ENCODE peak calls at places on chromosome 10, in four cellular contexts. U, T, D and Q are unnamed samples.

GRCh38 chr10:126469692-126470091 is 81.4 kb upstream of the ADAM12 start:
- DNase-seq in U (no peak), T (no peak), D (no peak), Q (no peak)

GRCh38 chr10:71939861-71940474 is 24.2 kb upstream of the CHST3 start:
- DNase-seq in U (no peak), T (no peak), D (no peak), Q (no peak)

GRCh38 chr10:24318517-24318916 is 109.6 kb downstream of the KIAA1217 start:
- DNase-seq in T (no peak), D (no peak), U (no peak), Q (no peak)

GRCh38 chr10:10204415-10204814 is 813.3 kb upstream of the CELF2 start:
- DNase-seq in D (no peak), T (no peak), U (no peak), Q (no peak)

GRCh38 chr10:117342638-117343037 is 32.6 kb downstream of the PDZD8 start:
- DNase-seq in U (no peak), D (peak), T (peak), Q (no peak)

GRCh38 chr10:73850863-73851461 is 23.4 kb downstream of the CAMK2G start:
- DNase-seq in D (no peak), T (no peak), U (no peak), Q (no peak)

GRCh38 chr10:6275022-6275997 is 72.6 kb downstream of the PFKFB3 start:
- DNase-seq in T (peak), U (no peak), D (peak), Q (peak)

GRCh38 chr10:33859319-33860022 is 525.0 kb upstream of the NRP1 start:
- DNase-seq in T (no peak), U (no peak), D (no peak), Q (no peak)

GRCh38 chr10:1241973-1242935 is 186.1 kb downstream of the WDR37 start:
- DNase-seq in D (no peak), U (no peak), T (no peak), Q (no peak)